ENCODE peak calls at places on chromosome 18, in four cellular contexts. I is cerebellar cortex, K is sciatic nerve, V is left cardiac atrium. A is an unnamed sample.

GRCh38 chr18:23257686-23258565 is 122.6 kb downstream of the CABLES1 start:
- DNase-seq in I (no peak), K (no peak), V (peak; percentile 43), A (no peak)

GRCh38 chr18:54946149-54946581 is 13.1 kb downstream of the CCDC68 start:
- DNase-seq in I (no peak), K (no peak), V (peak; percentile 60), A (no peak)

GRCh38 chr18:46070232-46070631 is 1.8 kb downstream of the PSTPIP2 start:
- DNase-seq in I (no peak), K (no peak), V (no peak), A (no peak)

GRCh38 chr18:54129448-54130134 is 94.9 kb downstream of the MBD2 start:
- DNase-seq in I (no peak), K (no peak), V (no peak), A (no peak)

GRCh38 chr18:3177902-3178687 is 41.7 kb downstream of the MYOM1 start:
- DNase-seq in I (no peak), K (peak; percentile 71), V (peak; percentile 64), A (no peak)

GRCh38 chr18:78526923-78527775 is 452.5 kb upstream of the SALL3 start:
- DNase-seq in I (no peak), K (no peak), V (no peak), A (no peak)

GRCh38 chr18:49250819-49251388 is 209.5 kb downstream of the DYM start:
- DNase-seq in I (peak; percentile 39), K (no peak), V (no peak), A (no peak)

GRCh38 chr18:58037163-58037562 is 6.9 kb upstream of the NEDD4L start:
- DNase-seq in I (no peak), K (no peak), V (no peak), A (no peak)

GRCh38 chr18:45416168-45416567 is 199.1 kb upstream of the SLC14A2 start:
- DNase-seq in I (peak; percentile 28), K (no peak), V (no peak), A (peak; percentile 49)

GRCh38 chr18:58493516-58494253 is 135.2 kb downstream of the ALPK2 start:
- DNase-seq in I (peak; percentile 93), K (peak; percentile 88), V (peak; percentile 66), A (peak; percentile 83)

GRCh38 chr18:79714531-79715240 is 35.1 kb downstream of the CTDP1 start:
- DNase-seq in I (no peak), K (no peak), V (peak; percentile 14), A (no peak)

GRCh38 chr18:7273301-7273911 is 42.5 kb downstream of the LRRC30 start:
- DNase-seq in I (no peak), K (peak; percentile 67), V (peak; percentile 90), A (peak; percentile 64)

GRCh38 chr18:71168576-71169145 is 879.8 kb downstream of the SOCS6 start:
- DNase-seq in I (no peak), K (no peak), V (no peak), A (no peak)

GRCh38 chr18:36185901-36186460 is 1.3 kb upstream of the MOCOS start:
- DNase-seq in I (no peak), K (no peak), V (no peak), A (no peak)

GRCh38 chr18:27922780-27923179 is 254.2 kb downstream of the CDH2 start:
- DNase-seq in I (no peak), K (no peak), V (no peak), A (no peak)

GRCh38 chr18:37254973-37255372 is 310.6 kb downstream of the CELF4 start:
- DNase-seq in I (no peak), K (no peak), V (no peak), A (no peak)

GRCh38 chr18:45540146-45540545 is 75.1 kb upstream of the SLC14A2 start:
- DNase-seq in I (no peak), K (no peak), V (no peak), A (peak; percentile 28)